ENCODE peak calls at places on chromosomes 2 and 18, in ten cellular contexts. One of them, this sample, is unnamed.

GRCh38 chr2:3487931-3488554 is 31.3 kb downstream of the ADI1 start:
- DNase-seq in adrenal gland: no peak
- DNase-seq in upper lobe of right lung: peak
- DNase-seq in fibroblast of pulmonary artery: no peak
- DNase-seq in brain microvascular endothelial cell: no peak
- DNase-seq in psoas muscle: peak
- DNase-seq in body of pancreas: no peak
- DNase-seq in cardiac muscle cell: no peak
- DNase-seq in fibroblast of lung: no peak
- DNase-seq in heart left ventricle: no peak
- DNase-seq in this sample: no peak

GRCh38 chr18:36580266-36580665 is 248.5 kb downstream of the TPGS2 start:
- DNase-seq in cardiac muscle cell: peak
- DNase-seq in fibroblast of pulmonary artery: peak
- DNase-seq in fibroblast of lung: peak
- DNase-seq in heart left ventricle: peak
- DNase-seq in upper lobe of right lung: no peak
- DNase-seq in body of pancreas: no peak
- DNase-seq in brain microvascular endothelial cell: peak
- DNase-seq in psoas muscle: peak
- DNase-seq in adrenal gland: no peak
- DNase-seq in this sample: no peak

GRCh38 chr18:3455938-3456685 is 6.1 kb downstream of the TGIF1 start:
- DNase-seq in psoas muscle: no peak
- DNase-seq in heart left ventricle: no peak
- DNase-seq in adrenal gland: no peak
- DNase-seq in upper lobe of right lung: no peak
- DNase-seq in fibroblast of lung: peak
- DNase-seq in body of pancreas: no peak
- DNase-seq in brain microvascular endothelial cell: no peak
- DNase-seq in fibroblast of pulmonary artery: peak
- DNase-seq in cardiac muscle cell: peak
- DNase-seq in this sample: no peak

GRCh38 chr2:219681301-219682290 is 54.2 kb downstream of the SLC4A3 start:
- DNase-seq in upper lobe of right lung: no peak
- DNase-seq in fibroblast of pulmonary artery: peak
- DNase-seq in body of pancreas: no peak
- DNase-seq in adrenal gland: no peak
- DNase-seq in brain microvascular endothelial cell: no peak
- DNase-seq in fibroblast of lung: peak
- DNase-seq in psoas muscle: no peak
- DNase-seq in cardiac muscle cell: peak
- DNase-seq in heart left ventricle: no peak
- DNase-seq in this sample: no peak

GRCh38 chr2:99818842-99819241 is 323.5 kb downstream of the AFF3 start:
- DNase-seq in psoas muscle: no peak
- DNase-seq in cardiac muscle cell: peak
- DNase-seq in upper lobe of right lung: no peak
- DNase-seq in adrenal gland: no peak
- DNase-seq in brain microvascular endothelial cell: no peak
- DNase-seq in fibroblast of pulmonary artery: peak
- DNase-seq in heart left ventricle: no peak
- DNase-seq in fibroblast of lung: no peak
- DNase-seq in body of pancreas: no peak
- DNase-seq in this sample: no peak

GRCh38 chr18:37658894-37659293 is 93.3 kb upstream of the CELF4 start:
- DNase-seq in cardiac muscle cell: no peak
- DNase-seq in heart left ventricle: no peak
- DNase-seq in body of pancreas: no peak
- DNase-seq in fibroblast of lung: no peak
- DNase-seq in upper lobe of right lung: no peak
- DNase-seq in adrenal gland: no peak
- DNase-seq in fibroblast of pulmonary artery: no peak
- DNase-seq in psoas muscle: no peak
- DNase-seq in brain microvascular endothelial cell: no peak
- DNase-seq in this sample: no peak

GRCh38 chr2:113342650-113343049 is 63.9 kb upstream of the PAX8 start:
- DNase-seq in fibroblast of pulmonary artery: no peak
- DNase-seq in body of pancreas: no peak
- DNase-seq in psoas muscle: no peak
- DNase-seq in cardiac muscle cell: no peak
- DNase-seq in adrenal gland: no peak
- DNase-seq in upper lobe of right lung: no peak
- DNase-seq in brain microvascular endothelial cell: no peak
- DNase-seq in fibroblast of lung: no peak
- DNase-seq in heart left ventricle: peak
- DNase-seq in this sample: no peak

GRCh38 chr2:177334940-177335543 is 57.5 kb upstream of the AGPS start:
- DNase-seq in heart left ventricle: peak
- DNase-seq in fibroblast of lung: peak
- DNase-seq in adrenal gland: peak
- DNase-seq in fibroblast of pulmonary artery: peak
- DNase-seq in upper lobe of right lung: no peak
- DNase-seq in brain microvascular endothelial cell: no peak
- DNase-seq in body of pancreas: no peak
- DNase-seq in cardiac muscle cell: peak
- DNase-seq in psoas muscle: no peak
- DNase-seq in this sample: peak

GRCh38 chr2:114170070-114170469 is 272.4 kb upstream of the DPP10 start:
- DNase-seq in adrenal gland: no peak
- DNase-seq in heart left ventricle: no peak
- DNase-seq in fibroblast of lung: no peak
- DNase-seq in psoas muscle: no peak
- DNase-seq in fibroblast of pulmonary artery: no peak
- DNase-seq in body of pancreas: no peak
- DNase-seq in brain microvascular endothelial cell: no peak
- DNase-seq in cardiac muscle cell: no peak
- DNase-seq in upper lobe of right lung: no peak
- DNase-seq in this sample: no peak

GRCh38 chr2:57776916-57777315 is 269.7 kb upstream of the VRK2 start:
- DNase-seq in fibroblast of pulmonary artery: no peak
- DNase-seq in body of pancreas: no peak
- DNase-seq in adrenal gland: no peak
- DNase-seq in brain microvascular endothelial cell: no peak
- DNase-seq in fibroblast of lung: no peak
- DNase-seq in heart left ventricle: no peak
- DNase-seq in cardiac muscle cell: no peak
- DNase-seq in upper lobe of right lung: no peak
- DNase-seq in psoas muscle: no peak
- DNase-seq in this sample: no peak

GRCh38 chr2:152505495-152505906 is 170.5 kb downstream of the FMNL2 start:
- DNase-seq in heart left ventricle: peak
- DNase-seq in body of pancreas: no peak
- DNase-seq in psoas muscle: peak
- DNase-seq in fibroblast of lung: peak
- DNase-seq in fibroblast of pulmonary artery: peak
- DNase-seq in upper lobe of right lung: peak
- DNase-seq in cardiac muscle cell: peak
- DNase-seq in brain microvascular endothelial cell: peak
- DNase-seq in adrenal gland: peak
- DNase-seq in this sample: no peak

GRCh38 chr2:190637903-190638618 is 10.8 kb upstream of the NAB1 start:
- DNase-seq in fibroblast of pulmonary artery: peak
- DNase-seq in upper lobe of right lung: no peak
- DNase-seq in heart left ventricle: peak
- DNase-seq in brain microvascular endothelial cell: peak
- DNase-seq in body of pancreas: peak
- DNase-seq in fibroblast of lung: peak
- DNase-seq in psoas muscle: peak
- DNase-seq in cardiac muscle cell: peak
- DNase-seq in adrenal gland: peak
- DNase-seq in this sample: no peak

GRCh38 chr2:225889452-225889851 is 489.9 kb downstream of the NYAP2 start:
- DNase-seq in psoas muscle: no peak
- DNase-seq in adrenal gland: peak
- DNase-seq in cardiac muscle cell: peak
- DNase-seq in body of pancreas: peak
- DNase-seq in heart left ventricle: peak
- DNase-seq in upper lobe of right lung: no peak
- DNase-seq in brain microvascular endothelial cell: peak
- DNase-seq in fibroblast of pulmonary artery: peak
- DNase-seq in fibroblast of lung: peak
- DNase-seq in this sample: no peak

GRCh38 chr18:59232309-59233016 is 12.5 kb downstream of the GRP start:
- DNase-seq in upper lobe of right lung: no peak
- DNase-seq in cardiac muscle cell: no peak
- DNase-seq in fibroblast of pulmonary artery: no peak
- DNase-seq in fibroblast of lung: no peak
- DNase-seq in brain microvascular endothelial cell: no peak
- DNase-seq in heart left ventricle: no peak
- DNase-seq in psoas muscle: no peak
- DNase-seq in adrenal gland: no peak
- DNase-seq in body of pancreas: no peak
- DNase-seq in this sample: no peak

GRCh38 chr2:86412007-86412406 is 29.2 kb upstream of the KDM3A start:
- DNase-seq in heart left ventricle: no peak
- DNase-seq in psoas muscle: no peak
- DNase-seq in upper lobe of right lung: no peak
- DNase-seq in fibroblast of pulmonary artery: no peak
- DNase-seq in fibroblast of lung: no peak
- DNase-seq in body of pancreas: no peak
- DNase-seq in adrenal gland: no peak
- DNase-seq in cardiac muscle cell: no peak
- DNase-seq in brain microvascular endothelial cell: no peak
- DNase-seq in this sample: no peak
- H3K4me3 ChIP-seq in heart left ventricle: no peak
- H3K4me3 ChIP-seq in psoas muscle: no peak
- H3K4me3 ChIP-seq in upper lobe of right lung: no peak
- H3K4me3 ChIP-seq in fibroblast of pulmonary artery: no peak
- H3K4me3 ChIP-seq in fibroblast of lung: no peak
- H3K4me3 ChIP-seq in body of pancreas: no peak
- H3K4me3 ChIP-seq in adrenal gland: no peak
- H3K4me3 ChIP-seq in cardiac muscle cell: no peak
- H3K4me3 ChIP-seq in brain microvascular endothelial cell: no peak
- H3K4me3 ChIP-seq in this sample: no peak

GRCh38 chr2:37439131-37439642 is 94.8 kb downstream of the QPCT start:
- DNase-seq in cardiac muscle cell: no peak
- DNase-seq in upper lobe of right lung: no peak
- DNase-seq in body of pancreas: no peak
- DNase-seq in fibroblast of pulmonary artery: no peak
- DNase-seq in heart left ventricle: no peak
- DNase-seq in brain microvascular endothelial cell: no peak
- DNase-seq in psoas muscle: no peak
- DNase-seq in adrenal gland: no peak
- DNase-seq in fibroblast of lung: no peak
- DNase-seq in this sample: no peak

GRCh38 chr2:37441055-37441454 is 96.6 kb downstream of the QPCT start:
- DNase-seq in heart left ventricle: no peak
- DNase-seq in cardiac muscle cell: no peak
- DNase-seq in brain microvascular endothelial cell: no peak
- DNase-seq in adrenal gland: no peak
- DNase-seq in fibroblast of pulmonary artery: no peak
- DNase-seq in psoas muscle: no peak
- DNase-seq in fibroblast of lung: peak
- DNase-seq in upper lobe of right lung: no peak
- DNase-seq in body of pancreas: no peak
- DNase-seq in this sample: no peak

GRCh38 chr2:37448342-37449120 is 104.1 kb downstream of the QPCT start:
- DNase-seq in cardiac muscle cell: no peak
- DNase-seq in psoas muscle: no peak
- DNase-seq in brain microvascular endothelial cell: no peak
- DNase-seq in body of pancreas: no peak
- DNase-seq in fibroblast of lung: peak
- DNase-seq in adrenal gland: no peak
- DNase-seq in upper lobe of right lung: no peak
- DNase-seq in heart left ventricle: no peak
- DNase-seq in fibroblast of pulmonary artery: no peak
- DNase-seq in this sample: no peak

GRCh38 chr2:37447446-37447845 is 103.0 kb downstream of the QPCT start:
- DNase-seq in heart left ventricle: no peak
- DNase-seq in psoas muscle: no peak
- DNase-seq in adrenal gland: no peak
- DNase-seq in body of pancreas: no peak
- DNase-seq in fibroblast of lung: no peak
- DNase-seq in fibroblast of pulmonary artery: no peak
- DNase-seq in brain microvascular endothelial cell: no peak
- DNase-seq in cardiac muscle cell: no peak
- DNase-seq in upper lobe of right lung: no peak
- DNase-seq in this sample: no peak

GRCh38 chr2:37443082-37443481 is 98.7 kb downstream of the QPCT start:
- DNase-seq in upper lobe of right lung: no peak
- DNase-seq in cardiac muscle cell: no peak
- DNase-seq in brain microvascular endothelial cell: no peak
- DNase-seq in body of pancreas: no peak
- DNase-seq in psoas muscle: no peak
- DNase-seq in fibroblast of lung: no peak
- DNase-seq in adrenal gland: no peak
- DNase-seq in fibroblast of pulmonary artery: no peak
- DNase-seq in heart left ventricle: no peak
- DNase-seq in this sample: no peak
- TF ChIP-seq CTCF in upper lobe of right lung: no peak
- TF ChIP-seq CTCF in cardiac muscle cell: no peak
- TF ChIP-seq CTCF in brain microvascular endothelial cell: no peak
- TF ChIP-seq CTCF in body of pancreas: no peak
- TF ChIP-seq CTCF in psoas muscle: no peak
- TF ChIP-seq CTCF in fibroblast of lung: no peak
- TF ChIP-seq CTCF in adrenal gland: no peak
- TF ChIP-seq CTCF in fibroblast of pulmonary artery: no peak
- TF ChIP-seq CTCF in heart left ventricle: no peak
- TF ChIP-seq CTCF in this sample: no peak

DNA sequence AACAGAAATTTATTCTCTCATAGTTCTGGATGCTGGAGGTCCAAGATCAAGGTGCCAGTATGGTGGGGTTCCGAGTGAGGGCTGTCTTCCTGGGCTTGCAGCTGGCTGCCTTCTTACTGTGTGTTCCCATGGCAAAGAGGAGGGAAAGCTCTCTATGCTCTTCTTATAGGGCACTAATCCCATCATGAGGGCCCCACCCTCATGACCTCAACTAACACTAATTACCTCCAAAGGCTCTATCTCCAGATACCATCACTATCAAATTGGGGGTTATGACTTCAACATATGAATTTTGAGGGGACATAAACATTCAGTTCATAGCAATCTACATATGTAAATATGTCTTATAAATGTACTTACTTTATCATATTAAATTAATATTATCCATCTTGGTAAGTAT is 274.5 kb upstream of the SESTD1 start:
- DNase-seq in cardiac muscle cell: no peak
- DNase-seq in brain microvascular endothelial cell: no peak
- DNase-seq in fibroblast of lung: no peak
- DNase-seq in psoas muscle: no peak
- DNase-seq in upper lobe of right lung: no peak
- DNase-seq in heart left ventricle: no peak
- DNase-seq in fibroblast of pulmonary artery: no peak
- DNase-seq in body of pancreas: no peak
- DNase-seq in adrenal gland: no peak
- DNase-seq in this sample: no peak
- H3K4me3 ChIP-seq in cardiac muscle cell: no peak
- H3K4me3 ChIP-seq in brain microvascular endothelial cell: no peak
- H3K4me3 ChIP-seq in fibroblast of lung: no peak
- H3K4me3 ChIP-seq in psoas muscle: no peak
- H3K4me3 ChIP-seq in upper lobe of right lung: no peak
- H3K4me3 ChIP-seq in heart left ventricle: no peak
- H3K4me3 ChIP-seq in fibroblast of pulmonary artery: no peak
- H3K4me3 ChIP-seq in body of pancreas: no peak
- H3K4me3 ChIP-seq in adrenal gland: no peak
- H3K4me3 ChIP-seq in this sample: no peak

DNA sequence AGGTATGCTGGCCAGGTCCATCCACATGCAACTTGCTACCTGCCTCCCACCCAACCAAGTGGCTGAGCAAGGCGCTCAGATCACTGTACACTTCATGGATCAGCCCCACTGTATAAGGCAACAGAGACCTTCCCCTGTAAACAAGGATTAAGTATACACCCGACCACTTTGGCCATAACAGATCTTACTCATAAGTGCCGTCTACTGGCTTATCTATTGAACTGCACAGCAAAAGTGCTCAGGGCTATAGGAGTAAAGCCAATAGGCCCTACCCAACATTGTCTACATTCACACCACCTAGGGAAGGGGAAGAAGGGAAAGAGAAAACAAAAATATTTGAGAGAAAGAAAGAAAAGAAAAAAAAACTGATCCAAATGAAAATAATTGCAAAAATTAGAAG is 663.9 kb upstream of the LRRTM1 start:
- DNase-seq in psoas muscle: no peak
- DNase-seq in fibroblast of lung: no peak
- DNase-seq in heart left ventricle: no peak
- DNase-seq in cardiac muscle cell: no peak
- DNase-seq in upper lobe of right lung: no peak
- DNase-seq in brain microvascular endothelial cell: no peak
- DNase-seq in fibroblast of pulmonary artery: no peak
- DNase-seq in body of pancreas: no peak
- DNase-seq in adrenal gland: no peak
- DNase-seq in this sample: no peak
- TF ChIP-seq CTCF in psoas muscle: no peak
- TF ChIP-seq CTCF in fibroblast of lung: no peak
- TF ChIP-seq CTCF in heart left ventricle: no peak
- TF ChIP-seq CTCF in cardiac muscle cell: no peak
- TF ChIP-seq CTCF in upper lobe of right lung: no peak
- TF ChIP-seq CTCF in brain microvascular endothelial cell: no peak
- TF ChIP-seq CTCF in fibroblast of pulmonary artery: no peak
- TF ChIP-seq CTCF in body of pancreas: no peak
- TF ChIP-seq CTCF in adrenal gland: no peak
- TF ChIP-seq CTCF in this sample: no peak